ENCODE peak calls at places on chromosomes 12 and 14, in four cellular contexts. D is tibial artery, T is mammary epithelial cell, W is GM12878. X is an unnamed sample.

GRCh38 chr12:106126441-106127288 is 12.1 kb downstream of the NUAK1 start:
- DNase-seq in T (peak; percentile 58), D (no peak), W (no peak), X (peak; percentile 60)

GRCh38 chr14:75018684-75019083 is 16.0 kb downstream of the EIF2B2 start:
- DNase-seq in D (no peak), T (no peak), W (no peak), X (no peak)

GRCh38 chr14:92223027-92223426 is 99.9 kb upstream of the SLC24A4 start:
- DNase-seq in T (no peak), D (no peak), W (no peak), X (no peak)

GRCh38 chr12:124744659-124745467 is 118.8 kb downstream of the SCARB1 start:
- DNase-seq in D (no peak), W (peak; percentile 48), T (no peak), X (no peak)

GRCh38 chr14:26323781-26324363 is 274.0 kb downstream of the NOVA1 start:
- DNase-seq in T (no peak), W (no peak), D (no peak), X (no peak)

GRCh38 chr12:45666452-45667215 is 62.9 kb upstream of the ARID2 start:
- DNase-seq in D (no peak), T (no peak), W (no peak), X (no peak)

GRCh38 chr14:80956105-80956504 is 684 bp downstream of the TSHR start:
- DNase-seq in D (no peak), W (no peak), T (no peak), X (no peak)

GRCh38 chr14:99752486-99753121 is 40.6 kb upstream of the EML1 start:
- DNase-seq in T (peak; percentile 48), D (no peak), W (no peak), X (peak; percentile 40)

GRCh38 chr14:99946652-99947489 is 118.4 kb upstream of the EVL start:
- DNase-seq in D (no peak), T (no peak), W (no peak), X (no peak)

GRCh38 chr12:13587721-13588389 is 391.3 kb downstream of the EMP1 start:
- DNase-seq in T (no peak), W (no peak), D (no peak), X (no peak)

GRCh38 chr12:14937689-14938088 is 648 bp downstream of the ERP27 start:
- DNase-seq in D (no peak), W (no peak), T (no peak), X (no peak)

GRCh38 chr12:5902736-5903135 is 42.3 kb downstream of the ANO2 start:
- DNase-seq in T (no peak), W (no peak), D (no peak), X (no peak)

GRCh38 chr12:69055706-69056105 is 122.7 kb upstream of the CPM start:
- DNase-seq in D (peak; percentile 48), W (no peak), T (no peak), X (no peak)

GRCh38 chr14:64720190-64720589 is 16.0 kb downstream of the PLEKHG3 start:
- DNase-seq in T (peak; percentile 98), W (no peak), D (no peak), X (peak; percentile 94)

GRCh38 chr12:66188584-66189475 is at the start of gene IRAK3:
- DNase-seq in D (peak; percentile 90), W (no peak), T (peak; percentile 37), X (no peak)

GRCh38 chr12:104736307-104736706 is 221.8 kb downstream of the SLC41A2 start:
- DNase-seq in T (no peak), D (no peak), W (no peak), X (no peak)

GRCh38 chr12:19125325-19125724 is 4.2 kb upstream of the PLEKHA5 start:
- DNase-seq in D (no peak), T (peak; percentile 44), W (no peak), X (peak; percentile 54)

GRCh38 chr12:66365718-66366485 is 63.6 kb downstream of the HELB start:
- DNase-seq in D (no peak), W (no peak), T (no peak), X (no peak)

GRCh38 chr12:87848248-87848868 is 180.8 kb downstream of the C12orf50 start:
- DNase-seq in T (peak; percentile 48), W (peak; percentile 12), D (no peak), X (peak; percentile 49)

GRCh38 chr14:87108726-87109125 is 884.3 kb downstream of the GALC start:
- DNase-seq in T (peak; percentile 37), D (no peak), W (no peak), X (peak; percentile 76)

GRCh38 chr12:91994208-91994797 is 151.3 kb downstream of the BTG1 start:
- DNase-seq in W (no peak), T (no peak), D (no peak), X (no peak)

GRCh38 chr12:51865757-51866270 is 17.3 kb upstream of the FIGNL2 start:
- DNase-seq in W (no peak), T (no peak), D (no peak), X (no peak)

GRCh38 chr14:98296895-98297294 is 975.1 kb downstream of the BCL11B start:
- DNase-seq in W (no peak), D (no peak), T (no peak), X (no peak)

GRCh38 chr12:69415471-69416275 is 54.5 kb upstream of the FRS2 start:
- DNase-seq in T (peak; percentile 57), D (peak; percentile 65), W (no peak), X (peak; percentile 46)

DNA sequence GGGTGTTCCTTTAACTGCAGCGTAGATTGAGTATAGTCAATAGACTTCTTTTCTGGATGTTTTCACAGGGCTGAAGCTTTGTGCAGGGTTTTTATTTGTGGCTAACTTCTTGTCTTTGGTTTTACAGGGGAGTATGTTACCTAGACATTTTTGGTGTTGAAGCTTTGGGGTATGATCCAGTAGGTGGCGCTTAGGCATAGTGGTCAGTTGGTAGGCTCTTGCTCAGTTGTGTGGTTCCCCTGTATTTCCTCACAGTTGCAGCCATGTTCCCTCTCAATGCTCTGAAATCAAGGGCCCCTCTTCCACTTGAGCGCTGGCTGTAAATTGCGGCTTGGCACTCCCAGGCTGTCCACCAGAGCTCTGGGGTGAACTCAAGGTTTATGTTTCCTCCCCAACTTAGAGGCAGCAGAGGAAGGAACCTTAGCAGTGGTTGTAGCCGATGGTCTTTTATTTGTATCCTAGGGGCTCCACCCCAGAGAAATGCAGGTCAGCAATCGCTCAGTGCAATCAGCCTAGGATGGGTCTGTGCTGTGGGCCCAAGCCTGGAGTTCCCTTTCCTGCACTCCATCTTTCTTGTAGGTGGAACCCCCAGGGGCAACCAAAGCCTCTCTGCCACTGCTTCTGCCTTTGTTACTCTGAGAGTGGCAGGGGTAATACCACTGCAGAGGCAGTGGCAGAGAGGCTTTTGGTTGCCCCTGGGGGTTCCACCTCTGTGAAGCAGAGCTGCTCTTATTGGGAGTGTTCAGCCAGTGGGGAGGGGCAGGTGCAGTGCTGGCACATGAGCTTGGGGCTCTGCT is 55.1 kb downstream of the CMAS start:
- DNase-seq in D (peak; percentile 60), T (peak; percentile 73), W (peak; percentile 13), X (peak; percentile 37)
- TF ChIP-seq CTCF in D (peak; percentile 48), T (peak; percentile 77), W (peak; percentile 56), X (peak; percentile 86)

GRCh38 chr12:26196424-26196722 is 1.0 kb downstream of the SSPN start:
- DNase-seq in D (no peak), W (no peak), T (peak; percentile 6), X (no peak)

GRCh38 chr12:26193539-26193938 is 1.8 kb upstream of the SSPN start:
- DNase-seq in D (no peak), W (no peak), T (no peak), X (no peak)

GRCh38 chr12:26195250-26195640 is at the start of gene SSPN:
- DNase-seq in D (peak; percentile 56), W (no peak), T (peak; percentile 4), X (no peak)

GRCh38 chr12:26197832-26198231 is 2.5 kb downstream of the SSPN start:
- DNase-seq in D (no peak), T (no peak), W (no peak), X (no peak)

GRCh38 chr12:26195641-26196423 is 459 bp downstream of the SSPN start:
- DNase-seq in T (peak; percentile 70), W (no peak), D (peak; percentile 51), X (no peak)
- H3K27me3 ChIP-seq in T (no peaks in the 10 kb centered on the region), W (peaks cover 6% of the 10 kb centered on the region), D (no peaks in the 10 kb centered on the region), X (no peaks in the 10 kb centered on the region)

GRCh38 chr14:101604935-101605767 is 43.9 kb downstream of the DIO3 start:
- DNase-seq in T (no peak), D (no peak), W (no peak), X (no peak)
- H3K27ac ChIP-seq in T (no peak overlapping the region), D (no peak overlapping the region), W (no peak overlapping the region), X (no peak overlapping the region)

GRCh38 chr14:59199205-59199604 is 10.7 kb downstream of the DAAM1 start:
- DNase-seq in W (no peak), D (no peak), T (no peak), X (no peak)
- TF ChIP-seq CTCF in W (no peak), D (no peak), T (no peak), X (peak; percentile 9)

DNA sequence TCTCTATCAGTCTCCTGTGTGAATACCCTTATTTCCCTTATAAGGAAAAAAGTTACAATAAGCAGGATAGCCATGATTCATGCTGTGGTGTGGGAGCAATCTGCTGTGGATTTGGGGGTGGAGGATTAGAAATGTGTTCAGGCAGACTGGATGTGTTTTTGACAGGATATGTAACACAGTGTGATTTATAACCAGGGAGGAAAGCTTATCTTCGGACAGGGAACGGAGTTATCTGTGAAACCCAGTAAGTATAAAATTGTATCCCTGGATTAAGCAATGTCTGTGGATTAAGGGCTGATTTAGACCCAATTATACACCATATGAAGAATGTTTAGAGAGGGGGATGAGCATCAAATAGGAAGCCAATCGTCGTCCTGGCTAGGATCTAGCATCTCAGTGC is 68.8 kb downstream of the DAD1 start:
- DNase-seq in W (no peak), D (no peak), T (peak; percentile 42), X (peak; percentile 55)
- H3K27me3 ChIP-seq in W (no peaks in the 10 kb centered on the region), D (no peaks in the 10 kb centered on the region), T (no peaks in the 10 kb centered on the region), X (no peaks in the 10 kb centered on the region)

DNA sequence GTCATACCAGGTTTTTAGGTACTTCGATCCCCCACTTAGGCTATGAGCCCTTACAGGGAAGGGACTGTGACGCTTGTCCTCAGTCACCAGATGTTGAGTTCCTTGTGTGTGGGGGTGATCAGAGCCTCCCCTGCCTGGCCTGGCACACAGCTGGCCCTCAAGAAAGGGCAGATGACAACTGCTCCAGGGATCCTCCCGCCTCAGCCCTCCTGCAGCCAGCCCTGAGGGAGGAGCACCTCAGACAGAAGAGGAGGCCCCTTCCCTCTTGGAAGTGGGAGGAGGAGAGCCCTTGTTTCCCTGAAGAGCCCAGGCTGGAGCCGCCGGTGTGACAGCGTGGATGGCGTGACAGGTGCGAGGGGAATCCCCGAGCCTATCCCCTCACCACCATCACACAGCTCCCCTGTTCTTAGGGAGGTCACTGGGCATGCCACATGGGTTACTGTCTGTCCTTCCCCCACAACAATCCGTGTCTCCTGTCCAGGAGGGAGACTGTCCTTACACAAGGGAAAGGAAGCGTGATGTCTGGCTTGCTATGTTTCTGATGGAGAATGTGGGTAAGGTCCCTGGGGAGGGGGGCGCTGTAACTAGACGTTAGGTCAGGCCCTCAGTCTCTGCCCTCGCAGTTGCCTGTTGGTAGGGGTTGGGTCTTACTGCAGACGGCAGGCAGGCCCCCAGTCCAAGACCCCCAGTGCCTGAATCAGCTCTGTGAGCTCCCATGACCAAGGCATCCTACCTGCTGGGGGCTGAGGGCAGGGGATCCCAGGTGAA is 31.5 kb downstream of the P2RX4 start:
- DNase-seq in D (no peak), W (no peak), T (no peak), X (no peak)
- H3K27ac ChIP-seq in D (peak overlapping the region; percentile 76), W (no peak overlapping the region), T (no peak overlapping the region), X (no peak overlapping the region)

GRCh38 chr12:102950107-102950949 is 7.1 kb upstream of the ASCL1 start:
- DNase-seq in T (no peak), W (no peak), D (no peak), X (no peak)
- TF ChIP-seq CTCF in T (peak; percentile 28), W (no peak), D (no peak), X (no peak)

X was measured in foreskin keratinocyte.